ENCODE peak calls at places on chromosomes 2 and 18, in four cellular contexts. One of them, this sample, is unnamed.

GRCh38 chr2:102442967-102443828 is 20.2 kb downstream of the IL18RAP start:
- DNase-seq in pancreas: no peak
- DNase-seq in SHP77: no peak
- DNase-seq in lower leg skin: no peak
- DNase-seq in this sample: peak; percentile 2

GRCh38 chr2:148730085-148730484 is 85.5 kb downstream of the EPC2 start:
- DNase-seq in pancreas: no peak
- DNase-seq in SHP77: no peak
- DNase-seq in lower leg skin: no peak
- DNase-seq in this sample: no peak

GRCh38 chr2:159559034-159559433 is 57.3 kb downstream of the BAZ2B start:
- DNase-seq in pancreas: no peak
- DNase-seq in SHP77: no peak
- DNase-seq in lower leg skin: no peak
- DNase-seq in this sample: no peak

GRCh38 chr2:189379731-189380261 is 61.5 kb upstream of the WDR75 start:
- DNase-seq in pancreas: no peak
- DNase-seq in SHP77: no peak
- DNase-seq in lower leg skin: no peak
- DNase-seq in this sample: no peak

GRCh38 chr2:207288628-207289027 is 122.9 kb upstream of the KLF7 start:
- DNase-seq in pancreas: no peak
- DNase-seq in SHP77: no peak
- DNase-seq in lower leg skin: no peak
- DNase-seq in this sample: no peak

GRCh38 chr2:152200101-152200500 is 24.5 kb upstream of the STAM2 start:
- DNase-seq in pancreas: no peak
- DNase-seq in SHP77: no peak
- DNase-seq in lower leg skin: no peak
- DNase-seq in this sample: no peak

GRCh38 chr2:102103992-102104871 is 38.3 kb upstream of the IL1R1 start:
- DNase-seq in pancreas: peak; percentile 43
- DNase-seq in SHP77: no peak
- DNase-seq in lower leg skin: peak; percentile 93
- DNase-seq in this sample: no peak

GRCh38 chr2:217707116-217707742 is 295.6 kb downstream of the TNS1 start:
- DNase-seq in pancreas: no peak
- DNase-seq in SHP77: no peak
- DNase-seq in lower leg skin: peak; percentile 89
- DNase-seq in this sample: no peak

GRCh38 chr2:186995092-186995491 is 146.1 kb upstream of the ZSWIM2 start:
- DNase-seq in pancreas: no peak
- DNase-seq in SHP77: no peak
- DNase-seq in lower leg skin: no peak
- DNase-seq in this sample: no peak

GRCh38 chr2:8543412-8544167 is 138.3 kb upstream of the ID2 start:
- DNase-seq in pancreas: no peak
- DNase-seq in SHP77: peak; percentile 86
- DNase-seq in lower leg skin: peak; percentile 91
- DNase-seq in this sample: no peak

GRCh38 chr2:205807758-205808157 is 125.5 kb downstream of the NRP2 start:
- DNase-seq in pancreas: no peak
- DNase-seq in SHP77: no peak
- DNase-seq in lower leg skin: no peak
- DNase-seq in this sample: no peak

GRCh38 chr18:21714472-21714871 is 9.9 kb upstream of the ABHD3 start:
- DNase-seq in pancreas: no peak
- DNase-seq in SHP77: no peak
- DNase-seq in lower leg skin: no peak
- DNase-seq in this sample: no peak

GRCh38 chr2:64454316-64455030 is 511 bp downstream of the LGALSL start:
- DNase-seq in pancreas: peak; percentile 65
- DNase-seq in SHP77: no peak
- DNase-seq in lower leg skin: peak; percentile 90
- DNase-seq in this sample: peak; percentile 71

GRCh38 chr2:220574038-220574437 is 946.6 kb downstream of the SLC4A3 start:
- DNase-seq in pancreas: no peak
- DNase-seq in SHP77: no peak
- DNase-seq in lower leg skin: no peak
- DNase-seq in this sample: no peak

GRCh38 chr2:41414486-41415230 is 633.2 kb upstream of the PKDCC start:
- DNase-seq in pancreas: no peak
- DNase-seq in SHP77: peak; percentile 2
- DNase-seq in lower leg skin: no peak
- DNase-seq in this sample: no peak

This sample was measured in anterior cingulate cortex.